ENCODE peak calls at places on chromosomes 4 and X, in five cellular contexts. F is AG04450; T is G401; X is kidney epithelial cell; B is activated CD8-positive, alpha-beta memory T cell treated with anti-CD3 and anti-CD28 coated beads, Interleukin-2, amount 50 U/mL, for 4 hours. M is an unnamed sample.

GRCh38 chrX:7711167-7711566 is 131.8 kb upstream of the VCX start:
- DNase-seq in T (no peak), X (no peak), F (no peak), B (no peak), M (no peak)

GRCh38 chr4:168797176-168797575 is 212.9 kb downstream of the CBR4 start:
- DNase-seq in F (no peak), T (no peak), X (peak; percentile 65), B (no peak), M (peak; percentile 90)

GRCh38 chrX:65451663-65452062 is 82.9 kb downstream of the LAS1L start:
- DNase-seq in B (no peak), F (no peak), X (no peak), T (no peak), M (peak; percentile 5)

GRCh38 chr4:88759039-88759631 is 61.5 kb upstream of the NAP1L5 start:
- DNase-seq in X (no peak), B (no peak), F (no peak), T (peak; percentile 88), M (no peak)

GRCh38 chr4:108839333-108839732 is 76.5 kb upstream of the ETNPPL start:
- DNase-seq in T (no peak), B (no peak), X (no peak), F (no peak), M (no peak)

GRCh38 chr4:185656467-185656890 is 121.2 kb upstream of the PDLIM3 start:
- DNase-seq in T (peak; percentile 26), B (no peak), F (no peak), X (no peak), M (no peak)

GRCh38 chr4:159455675-159456235 is 352.9 kb downstream of the RAPGEF2 start:
- DNase-seq in B (no peak), F (no peak), X (no peak), T (peak; percentile 18), M (peak; percentile 13)

GRCh38 chr4:106048250-106048931 is 153.1 kb downstream of the NPNT start:
- DNase-seq in B (no peak), X (no peak), F (peak; percentile 30), T (no peak), M (no peak)

GRCh38 chr4:6878451-6879059 is 31.1 kb upstream of the TBC1D14 start:
- DNase-seq in X (peak; percentile 12), T (no peak), F (no peak), B (no peak), M (no peak)

GRCh38 chr4:40937140-40937725 is 187.5 kb downstream of the NSUN7 start:
- DNase-seq in T (no peak), X (no peak), B (no peak), F (no peak), M (no peak)

GRCh38 chrX:19790829-19791228 is 96.6 kb downstream of the SH3KBP1 start:
- DNase-seq in B (no peak), F (no peak), T (no peak), X (no peak), M (no peak)

GRCh38 chrX:17597836-17598434 is 139.4 kb upstream of the SCML1 start:
- DNase-seq in T (peak; percentile 8), F (no peak), X (no peak), B (no peak), M (peak; percentile 15)

GRCh38 chr4:34486964-34487363 is 1757.3 kb downstream of the ARAP2 start:
- DNase-seq in X (no peak), B (no peak), F (no peak), T (no peak), M (no peak)

GRCh38 chr4:150056569-150056968 is 21.7 kb upstream of the DCLK2 start:
- DNase-seq in T (no peak), B (no peak), X (no peak), F (no peak), M (peak; percentile 14)

GRCh38 chrX:84155938-84156337 is 32.1 kb downstream of the RPS6KA6 start:
- DNase-seq in B (no peak), X (no peak), F (no peak), T (no peak), M (no peak)

GRCh38 chr4:185218312-185218711 is 8.9 kb downstream of the SNX25 start:
- DNase-seq in T (peak; percentile 19), F (no peak), B (no peak), X (no peak), M (no peak)

GRCh38 chr4:136861081-136861480 is 671.2 kb downstream of the PCDH18 start:
- DNase-seq in F (no peak), B (no peak), T (no peak), X (no peak), M (no peak)

GRCh38 chr4:93103042-93103441 is 725.5 kb upstream of the ATOH1 start:
- DNase-seq in T (no peak), F (no peak), X (no peak), B (no peak), M (no peak)

GRCh38 chr4:15262396-15262795 is 165.4 kb upstream of the C1QTNF7 start:
- DNase-seq in B (no peak), F (no peak), T (no peak), X (no peak), M (no peak)

GRCh38 chr4:74805601-74806000 is 11.3 kb upstream of the BTC start:
- DNase-seq in X (no peak), B (no peak), F (peak; percentile 7), T (no peak), M (peak; percentile 12)

GRCh38 chr4:56475917-56476316 is 8.5 kb downstream of the SRP72 start:
- DNase-seq in T (no peak), B (no peak), F (no peak), X (no peak), M (no peak)

GRCh38 chr4:5993063-5993745 is 25.0 kb downstream of the C4orf50 start:
- DNase-seq in F (no peak), X (no peak), T (no peak), B (no peak), M (no peak)

GRCh38 chrX:40132751-40133150 is 35.0 kb upstream of the BCOR start:
- DNase-seq in T (no peak), X (peak; percentile 44), B (no peak), F (no peak), M (peak; percentile 65)

GRCh38 chr4:99947608-99948007 is 1.2 kb upstream of the DNAJB14 start:
- DNase-seq in F (no peak), B (no peak), T (no peak), X (no peak), M (no peak)

GRCh38 chr4:156594619-156595018 is 377.0 kb downstream of the PDGFC start:
- DNase-seq in F (no peak), X (no peak), B (no peak), T (peak; percentile 85), M (no peak)

GRCh38 chr4:88697588-88698329 is at the start of gene NAP1L5:
- DNase-seq in X (no peak), T (peak; percentile 81), F (no peak), B (peak; percentile 66), M (peak; percentile 10)

GRCh38 chrX:21741869-21742701 is 15.8 kb downstream of the SMPX start:
- DNase-seq in T (peak; percentile 6), B (no peak), F (no peak), X (no peak), M (no peak)

GRCh38 chr4:76977113-76977512 is 27.6 kb downstream of the SEPTIN11 start:
- DNase-seq in B (no peak), F (no peak), T (no peak), X (no peak), M (no peak)

M was measured in RCC 7860.